ENCODE peak calls at places on chromosomes 12 and 14, in eight cellular contexts. W, A, Q, S, K, D, R and X are unnamed samples. For H3K36me3, the result is how much of the 10 kb centered on the place peaks cover.

GRCh38 chr14:77490347-77490986 is 8.1 kb downstream of the ISM2 start:
- DNase-seq in W (no peak), A (no peak), Q (no peak), S (no peak), K (no peak), D (no peak), R (no peak), X (no peak)

GRCh38 chr12:63018273-63018672 is 83.3 kb upstream of the PPM1H start:
- DNase-seq in W (no peak), A (no peak), Q (no peak), S (no peak), K (no peak), D (no peak), R (no peak), X (no peak)

GRCh38 chr14:65976771-65977170 is 509.4 kb upstream of the CCDC196 start:
- DNase-seq in W (no peak), A (no peak), Q (no peak), S (no peak), K (no peak), D (no peak), R (no peak), X (no peak)

GRCh38 chr12:98042668-98043067 is 472.7 kb upstream of the TMPO start:
- DNase-seq in W (no peak), A (no peak), Q (no peak), S (no peak), K (no peak), D (no peak), R (no peak), X (no peak)

GRCh38 chr14:99774526-99775307 is 18.5 kb upstream of the EML1 start:
- DNase-seq in W (peak), A (no peak), Q (peak), S (peak), K (no peak), D (peak), R (peak), X (peak)

GRCh38 chr12:51683763-51684357 is 92.8 kb downstream of the SCN8A start:
- DNase-seq in W (peak), A (no peak), Q (peak), S (peak), K (no peak), D (no peak), R (no peak), X (no peak)

GRCh38 chr12:1912580-1913376 is 5.7 kb downstream of the CACNA2D4 start:
- DNase-seq in W (peak), A (no peak), Q (no peak), S (no peak), K (no peak), D (no peak), R (no peak), X (peak)

GRCh38 chr12:22287776-22288621 is 46.5 kb downstream of the ST8SIA1 start:
- DNase-seq in W (no peak), A (no peak), Q (no peak), S (no peak), K (no peak), D (no peak), R (no peak), X (no peak)

GRCh38 chr12:129520736-129521135 is 383.1 kb downstream of the TMEM132D start:
- DNase-seq in W (no peak), A (no peak), Q (no peak), S (no peak), K (no peak), D (no peak), R (no peak), X (no peak)

GRCh38 chr14:68084256-68084655 is 264.7 kb downstream of the RAD51B start:
- DNase-seq in W (no peak), A (no peak), Q (no peak), S (no peak), K (no peak), D (no peak), R (no peak), X (no peak)

GRCh38 chr14:64979336-64980074 is 7.2 kb upstream of the FNTB start:
- DNase-seq in W (no peak), A (no peak), Q (no peak), S (no peak), K (no peak), D (no peak), R (no peak), X (no peak)

GRCh38 chr12:77686760-77687159 is 143.9 kb upstream of the NAV3 start:
- DNase-seq in W (no peak), A (no peak), Q (no peak), S (no peak), K (no peak), D (no peak), R (no peak), X (no peak)

GRCh38 chr14:103920981-103921854 is 7.0 kb upstream of the TDRD9 start:
- DNase-seq in W (peak), A (peak), Q (peak), S (peak), K (peak), D (peak), R (peak), X (peak)
- TF ChIP-seq POLR2A in W (peak), A (peak), Q (peak), S (peak), K (peak), D (peak), R (peak), X (peak)

DNA sequence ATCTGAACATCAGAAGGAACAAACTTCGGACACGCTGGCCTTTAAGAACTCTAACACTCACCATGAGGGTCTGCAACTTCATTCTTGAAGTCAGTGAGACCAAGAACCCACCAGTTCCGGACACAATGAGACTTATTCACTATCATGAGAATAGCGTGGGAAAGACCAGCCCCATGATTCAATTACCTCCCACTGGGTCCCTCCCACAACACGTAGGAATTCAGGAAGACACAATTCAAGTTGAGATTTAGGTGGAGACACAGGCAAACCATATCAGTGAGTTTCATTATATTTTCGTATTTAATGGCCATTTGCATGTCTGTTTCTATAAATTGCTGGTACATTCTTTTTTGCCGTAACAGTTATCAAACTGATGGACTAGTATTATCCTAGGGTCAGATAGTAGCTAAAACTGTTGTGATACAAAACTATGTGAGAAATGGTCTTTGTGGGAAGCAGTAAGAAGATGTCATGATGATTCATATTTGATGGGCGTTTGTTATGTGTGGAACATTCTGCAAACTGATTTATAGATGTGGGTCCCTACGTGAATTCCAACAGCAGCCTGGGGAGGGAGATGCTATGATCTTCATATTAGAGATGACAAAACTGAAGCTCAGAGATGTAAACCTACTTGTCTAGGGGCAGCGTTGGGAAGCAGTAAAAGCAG is 282.4 kb upstream of the TMEM132C start:
- DNase-seq in W (no peak), A (no peak), Q (no peak), S (no peak), K (no peak), D (no peak), R (no peak), X (no peak)
- TF ChIP-seq CTCF in W (no peak), A (no peak), Q (no peak), S (no peak), K (no peak), D (no peak), R (no peak), X (no peak)

GRCh38 chr14:57512221-57512620 is 18.6 kb upstream of the CCDC198 start:
- DNase-seq in W (no peak), A (no peak), Q (no peak), S (no peak), K (no peak), D (no peak), R (no peak), X (no peak)

DNA sequence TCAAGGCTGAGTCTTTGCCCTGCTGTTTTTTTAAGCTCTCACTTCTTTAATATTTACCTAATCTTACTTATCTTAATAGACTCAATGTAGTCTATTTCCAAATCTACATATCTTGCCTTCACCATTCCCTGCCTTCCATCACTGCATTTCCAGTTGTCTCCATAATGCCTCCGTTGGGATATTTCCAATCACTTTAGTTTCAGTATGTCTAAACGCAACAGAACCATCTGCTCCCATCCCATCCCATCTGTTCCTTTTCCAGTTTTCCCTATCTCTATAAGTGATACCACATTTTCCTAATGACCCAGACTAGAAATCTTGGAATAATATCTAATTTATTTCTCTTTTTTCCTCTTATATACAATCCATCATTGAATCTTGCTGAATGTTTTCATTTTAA is 15.1 kb upstream of the CCDC198 start:
- DNase-seq in W (no peak), A (no peak), Q (no peak), S (no peak), K (no peak), D (no peak), R (no peak), X (no peak)
- H3K36me3 ChIP-seq in W (under half), A (under half), Q (under half), S (under half), K (under half), D (under half), R (under half), X (under half)

DNA sequence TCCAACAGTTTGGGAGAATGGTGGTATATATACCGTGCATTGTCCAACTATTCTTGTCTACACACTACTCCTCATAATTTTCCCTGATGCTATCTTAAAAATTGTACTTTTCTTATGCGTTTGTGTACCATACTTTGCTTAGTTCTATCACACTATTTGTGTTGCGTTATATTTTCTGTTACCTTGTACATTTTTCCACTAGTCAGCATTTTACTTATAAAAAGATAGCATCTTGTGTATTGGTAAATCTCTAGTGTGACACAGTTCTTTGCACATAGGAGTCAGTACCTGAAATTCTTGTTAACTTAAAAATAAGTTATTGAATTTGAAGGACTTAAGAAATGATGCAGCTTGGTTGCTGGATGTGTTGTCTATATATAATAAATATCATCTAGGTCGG is 201.8 kb upstream of the LMO3 start:
- DNase-seq in W (no peak), A (no peak), Q (no peak), S (no peak), K (no peak), D (no peak), R (no peak), X (no peak)
- TF ChIP-seq POLR2A in W (no peak), A (no peak), Q (no peak), S (no peak), K (no peak), D (no peak), R (no peak), X (no peak)

DNA sequence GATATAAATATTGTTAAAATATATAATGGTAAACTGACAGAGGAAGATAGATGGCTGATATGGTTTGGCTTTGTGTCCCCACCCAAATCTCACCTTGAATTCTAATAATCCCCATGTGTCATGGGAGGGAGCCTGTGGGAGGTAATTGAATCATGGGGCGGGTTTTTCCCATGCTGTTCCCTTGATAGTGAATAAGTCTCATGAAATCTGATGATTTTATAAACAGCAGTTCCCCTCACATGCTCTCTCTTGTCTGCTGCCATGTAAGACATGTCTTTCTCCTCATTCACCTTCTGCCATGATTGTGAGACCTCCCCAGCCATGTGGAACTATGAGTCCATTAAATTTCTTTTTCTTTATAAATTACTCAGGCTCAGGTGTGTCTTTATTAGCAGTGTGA is 46.3 kb downstream of the PTCSC3 start:
- DNase-seq in W (no peak), A (no peak), Q (no peak), S (no peak), K (no peak), D (no peak), R (no peak), X (no peak)
- TF ChIP-seq CTCF in W (no peak), A (no peak), Q (no peak), S (no peak), K (no peak), D (no peak), R (no peak), X (no peak)

DNA sequence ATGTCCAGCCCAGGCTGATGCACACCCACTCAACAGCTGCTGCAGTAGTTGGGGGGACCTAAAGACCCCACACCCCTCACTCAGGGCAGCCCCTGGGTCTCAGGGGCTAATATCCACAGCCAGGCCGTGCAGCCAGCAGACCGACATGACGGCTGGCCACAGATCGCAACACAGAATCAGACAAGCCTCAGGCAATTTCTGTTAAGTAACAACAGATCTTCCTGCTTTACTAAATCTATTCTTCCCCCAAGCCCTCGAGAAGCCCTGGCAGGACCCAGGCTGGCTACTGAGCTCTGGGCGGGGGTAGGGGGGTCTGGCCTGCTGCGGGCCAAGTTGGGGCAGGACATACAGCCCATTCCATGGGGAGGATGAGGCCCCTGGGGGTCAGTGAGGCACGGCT is 28.0 kb upstream of the NUDT14 start:
- DNase-seq in W (no peak), A (no peak), Q (no peak), S (no peak), K (no peak), D (no peak), R (no peak), X (no peak)
- H3K36me3 ChIP-seq in W (half or more), A (under half), Q (under half), S (under half), K (under half), D (under half), R (under half), X (under half)

GRCh38 chr12:45655186-45655585 is 74.3 kb upstream of the ARID2 start:
- DNase-seq in W (no peak), A (no peak), Q (peak), S (no peak), K (no peak), D (no peak), R (no peak), X (no peak)

GRCh38 chr12:45660330-45660729 is 69.2 kb upstream of the ARID2 start:
- DNase-seq in W (peak), A (peak), Q (peak), S (peak), K (peak), D (no peak), R (no peak), X (no peak)

GRCh38 chr12:45658066-45658465 is 71.4 kb upstream of the ARID2 start:
- DNase-seq in W (no peak), A (no peak), Q (no peak), S (no peak), K (no peak), D (no peak), R (no peak), X (no peak)

GRCh38 chr12:45654002-45654401 is 75.5 kb upstream of the ARID2 start:
- DNase-seq in W (no peak), A (no peak), Q (no peak), S (no peak), K (no peak), D (no peak), R (no peak), X (no peak)

GRCh38 chr12:45655753-45656152 is 73.8 kb upstream of the ARID2 start:
- DNase-seq in W (no peak), A (no peak), Q (no peak), S (no peak), K (no peak), D (no peak), R (no peak), X (no peak)
- TF ChIP-seq POLR2A in W (no peak), A (no peak), Q (no peak), S (no peak), K (no peak), D (no peak), R (no peak), X (no peak)

DNA sequence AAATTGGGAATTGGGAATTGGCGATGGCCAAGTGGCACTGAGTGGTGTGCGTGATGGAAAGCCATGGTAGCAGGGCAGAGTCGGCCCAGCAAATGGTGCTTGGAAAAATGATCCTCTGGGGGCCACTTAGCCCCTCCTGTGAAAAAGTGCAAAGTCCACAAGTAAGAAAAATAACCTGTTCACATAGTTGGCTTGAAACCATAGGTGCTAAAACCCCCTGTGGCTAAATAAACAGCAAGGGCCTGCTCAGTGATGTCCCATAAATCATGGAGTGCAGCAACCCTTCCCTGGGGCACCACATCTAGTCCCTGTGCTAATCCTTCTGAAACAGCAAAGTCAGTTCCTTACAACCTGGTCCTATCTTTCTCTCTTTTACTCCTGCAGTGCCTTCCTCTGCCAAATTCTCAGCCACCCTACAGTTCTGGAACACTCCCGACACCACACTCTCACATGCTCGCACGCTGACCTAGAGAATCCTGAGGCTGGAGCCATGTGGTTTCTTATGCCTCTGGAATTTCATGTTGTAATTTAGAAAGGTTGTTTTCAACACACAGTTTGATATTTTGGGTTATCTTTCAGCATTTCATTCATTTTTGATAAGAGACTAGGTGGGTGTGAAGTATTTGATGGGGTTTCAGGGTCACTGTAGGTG is 123.5 kb downstream of the SMOC1 start:
- DNase-seq in W (no peak), A (no peak), Q (peak), S (no peak), K (no peak), D (no peak), R (no peak), X (no peak)
- TF ChIP-seq CTCF in W (no peak), A (no peak), Q (no peak), S (no peak), K (no peak), D (no peak), R (no peak), X (no peak)

GRCh38 chr12:109223868-109224267 is 85.2 kb downstream of the FOXN4 start:
- DNase-seq in W (no peak), A (no peak), Q (no peak), S (no peak), K (no peak), D (no peak), R (no peak), X (no peak)

GRCh38 chr12:109221277-109221931 is 87.7 kb downstream of the FOXN4 start:
- DNase-seq in W (no peak), A (no peak), Q (no peak), S (no peak), K (no peak), D (no peak), R (no peak), X (no peak)

GRCh38 chr12:109222062-109222461 is 87.0 kb downstream of the FOXN4 start:
- DNase-seq in W (no peak), A (no peak), Q (no peak), S (no peak), K (no peak), D (no peak), R (no peak), X (no peak)

GRCh38 chr12:109223211-109223610 is 85.9 kb downstream of the FOXN4 start:
- DNase-seq in W (no peak), A (no peak), Q (no peak), S (no peak), K (no peak), D (no peak), R (no peak), X (no peak)

GRCh38 chr12:109222496-109222895 is 86.6 kb downstream of the FOXN4 start:
- DNase-seq in W (no peak), A (no peak), Q (no peak), S (no peak), K (no peak), D (no peak), R (no peak), X (no peak)
- H3K36me3 ChIP-seq in W (half or more), A (under half), Q (under half), S (under half), K (under half), D (under half), R (half or more), X (under half)